ENCODE peak calls at places on chromosome 2, in ten cellular contexts. F, Y, B, T, I, C, P, J, G and U are unnamed samples.

GRCh38 chr2:130819915-130820861 is 16.5 kb upstream of the ARHGEF4 start:
- DNase-seq in J (peak), T (peak), I (peak), B (no peak), C (peak), P (no peak), G (no peak), Y (peak), F (no peak), U (peak)

GRCh38 chr2:109195193-109196045 is 66.4 kb downstream of the SH3RF3 start:
- DNase-seq in Y (peak), B (peak), I (peak), G (no peak), T (no peak), C (no peak), J (no peak), F (no peak), P (no peak), U (no peak)

GRCh38 chr2:37586663-37587409 is 84.6 kb downstream of the CDC42EP3 start:
- DNase-seq in J (no peak), G (no peak), I (no peak), T (peak), P (no peak), B (no peak), Y (no peak), C (no peak), F (no peak), U (no peak)

GRCh38 chr2:227906991-227907390 is 35.6 kb downstream of the DAW1 start:
- DNase-seq in I (no peak), G (no peak), F (no peak), Y (no peak), T (no peak), P (peak), C (no peak), J (no peak), B (no peak), U (no peak)

GRCh38 chr2:200479617-200480292 is 30.1 kb downstream of the KCTD18 start:
- DNase-seq in P (peak), Y (peak), G (no peak), T (no peak), B (peak), C (peak), J (no peak), I (no peak), F (no peak), U (no peak)

GRCh38 chr2:95525294-95526035 is 40.9 kb upstream of the TRIM43B start:
- DNase-seq in P (peak), F (no peak), J (no peak), G (peak), I (peak), C (no peak), B (peak), Y (no peak), T (no peak), U (peak)

GRCh38 chr2:82320296-82320695 is 2015.7 kb upstream of the LRRTM1 start:
- DNase-seq in F (no peak), J (no peak), B (no peak), C (no peak), G (no peak), Y (no peak), P (no peak), T (no peak), I (no peak), U (no peak)

GRCh38 chr2:233119806-233120205 is 59.7 kb downstream of the INPP5D start:
- DNase-seq in C (no peak), G (no peak), I (no peak), P (no peak), F (no peak), J (no peak), Y (no peak), B (no peak), T (no peak), U (no peak)

GRCh38 chr2:66561645-66562336 is 126.9 kb downstream of the MEIS1 start:
- DNase-seq in P (peak), I (no peak), Y (no peak), F (no peak), J (no peak), B (peak), G (no peak), C (no peak), T (peak), U (no peak)

GRCh38 chr2:44247924-44248323 is 27.4 kb upstream of the SLC3A1 start:
- DNase-seq in P (no peak), C (no peak), G (no peak), Y (no peak), B (no peak), I (no peak), F (no peak), J (no peak), T (peak), U (no peak)

GRCh38 chr2:95056461-95057459 is 31.3 kb downstream of the MAL start:
- DNase-seq in J (peak), T (no peak), G (peak), P (no peak), C (no peak), Y (no peak), F (no peak), I (no peak), B (no peak), U (peak)

GRCh38 chr2:65228249-65228750 is 669 bp downstream of the ACTR2 start:
- DNase-seq in F (no peak), J (no peak), G (no peak), C (peak), I (no peak), P (peak), Y (no peak), T (no peak), B (peak), U (no peak)

GRCh38 chr2:9800975-9801723 is 42.1 kb upstream of the TAF1B start:
- DNase-seq in T (peak), B (peak), J (no peak), G (no peak), I (peak), C (peak), P (peak), F (no peak), Y (no peak), U (no peak)

GRCh38 chr2:197889041-197889440 is 84.6 kb downstream of the PLCL1 start:
- DNase-seq in B (peak), I (no peak), C (peak), T (peak), J (no peak), G (no peak), Y (no peak), F (no peak), P (peak), U (no peak)

GRCh38 chr2:10083692-10084566 is 3.7 kb upstream of the CYS1 start:
- DNase-seq in B (no peak), C (no peak), G (no peak), T (no peak), Y (no peak), F (no peak), I (no peak), J (no peak), P (no peak), U (no peak)

GRCh38 chr2:74764429-74765272 is 69.3 kb upstream of the HK2 start:
- DNase-seq in G (no peak), C (no peak), T (no peak), B (no peak), Y (no peak), F (no peak), J (no peak), P (no peak), I (no peak), U (no peak)

GRCh38 chr2:100422320-100422719 is 4.9 kb upstream of the CHST10 start:
- DNase-seq in B (peak), Y (no peak), T (peak), G (no peak), P (peak), C (peak), F (no peak), I (no peak), J (no peak), U (peak)

GRCh38 chr2:237885931-237886701 is 26.7 kb downstream of the RAMP1 start:
- DNase-seq in T (peak), B (peak), G (no peak), I (peak), F (no peak), C (no peak), J (peak), Y (no peak), P (peak), U (no peak)

GRCh38 chr2:36561223-36561944 is 36.6 kb downstream of the FEZ2 start:
- DNase-seq in B (peak), T (no peak), C (peak), Y (peak), P (peak), J (no peak), F (no peak), G (no peak), I (no peak), U (no peak)

GRCh38 chr2:12514631-12515437 is 201.9 kb upstream of the TRIB2 start:
- DNase-seq in P (no peak), J (no peak), G (no peak), Y (no peak), I (no peak), C (peak), B (no peak), T (no peak), F (no peak), U (no peak)

GRCh38 chr2:241842620-241843211 is 16.0 kb downstream of the PDCD1 start:
- DNase-seq in F (no peak), T (peak), J (peak), Y (no peak), G (peak), C (no peak), I (no peak), P (no peak), B (no peak), U (peak)

GRCh38 chr2:240960309-240960962 is 38.0 kb upstream of the SNED1 start:
- DNase-seq in P (peak), B (peak), T (peak), J (peak), F (peak), G (peak), I (peak), Y (no peak), C (no peak), U (peak)

GRCh38 chr2:179272406-179273192 is 8.0 kb upstream of the SESTD1 start:
- DNase-seq in I (no peak), T (no peak), Y (no peak), G (no peak), B (peak), P (peak), F (no peak), J (no peak), C (peak), U (no peak)

GRCh38 chr2:217785544-217786045 is 217.2 kb downstream of the TNS1 start:
- DNase-seq in B (peak), P (peak), I (peak), G (peak), C (peak), J (peak), F (peak), T (peak), Y (peak), U (peak)

GRCh38 chr2:39227628-39228412 is 15.9 kb downstream of the CDKL4 start:
- DNase-seq in Y (peak), J (peak), G (peak), F (peak), B (peak), P (peak), I (peak), T (peak), C (peak), U (peak)

GRCh38 chr2:74384051-74384450 is 3.9 kb upstream of the DCTN1 start:
- DNase-seq in F (no peak), J (no peak), I (no peak), G (no peak), Y (no peak), T (no peak), P (no peak), C (no peak), B (peak), U (no peak)

GRCh38 chr2:190088917-190089316 is 26.4 kb upstream of the MSTN start:
- DNase-seq in J (no peak), G (peak), T (peak), F (no peak), P (peak), I (no peak), C (peak), B (peak), Y (peak), U (peak)

GRCh38 chr2:187959821-187960220 is 331.9 kb upstream of the GULP1 start:
- DNase-seq in F (no peak), T (no peak), C (peak), J (no peak), G (no peak), I (no peak), P (peak), B (peak), Y (no peak), U (no peak)

GRCh38 chr2:199463000-199463692 is 5.4 kb upstream of the SATB2 start:
- DNase-seq in F (peak), G (peak), J (no peak), P (peak), I (peak), T (peak), B (peak), Y (no peak), C (peak), U (peak)

GRCh38 chr2:177735318-177735803 is 337.2 kb downstream of the PDE11A start:
- DNase-seq in F (no peak), B (no peak), G (no peak), J (no peak), I (no peak), Y (no peak), P (no peak), T (no peak), C (no peak), U (no peak)

GRCh38 chr2:27920148-27920885 is 29.8 kb downstream of the BABAM2 start:
- DNase-seq in B (peak), P (peak), J (no peak), F (no peak), T (no peak), Y (peak), G (no peak), I (no peak), C (peak), U (no peak)

GRCh38 chr2:27077231-27077630 is 1.2 kb upstream of the EMILIN1 start:
- DNase-seq in P (no peak), B (no peak), T (no peak), Y (no peak), G (no peak), J (no peak), C (no peak), I (no peak), F (no peak), U (no peak)

GRCh38 chr2:163348843-163349395 is 386.9 kb downstream of the FIGN start:
- DNase-seq in P (peak), G (no peak), T (peak), B (peak), I (no peak), Y (no peak), F (no peak), J (no peak), C (peak), U (no peak)

GRCh38 chr2:45199973-45200372 is 190.7 kb upstream of the SIX2 start:
- DNase-seq in F (no peak), Y (no peak), P (peak), G (no peak), I (no peak), T (no peak), C (no peak), B (peak), J (no peak), U (no peak)

GRCh38 chr2:10835052-10835970 is 22.7 kb upstream of the PDIA6 start:
- DNase-seq in F (peak), G (peak), I (peak), B (no peak), P (peak), J (no peak), Y (no peak), T (peak), C (peak), U (peak)

GRCh38 chr2:101684313-101684712 is 13.2 kb upstream of the MAP4K4 start:
- DNase-seq in T (no peak), I (no peak), G (no peak), J (no peak), F (no peak), C (no peak), Y (no peak), P (no peak), B (no peak), U (no peak)

DNA sequence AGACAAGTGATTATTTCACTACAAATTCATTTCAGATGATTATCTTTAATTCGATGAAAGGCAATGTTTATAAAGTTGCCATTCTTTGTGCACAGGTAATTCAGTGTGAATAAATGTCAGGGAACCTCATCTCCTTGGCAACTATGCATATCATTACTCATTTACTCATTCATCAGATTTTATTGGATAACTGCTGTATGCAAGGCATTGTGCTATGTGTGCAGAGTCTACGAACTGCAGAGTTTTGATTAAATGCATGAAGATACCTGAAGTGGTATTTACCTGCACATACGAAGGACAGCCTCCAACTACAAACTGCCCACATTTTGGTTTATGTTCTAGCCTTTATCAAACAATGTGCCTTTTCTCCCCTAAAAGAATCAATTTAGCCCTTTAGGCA is 3.5 kb downstream of the RND3 start:
- DNase-seq in J (no peak), Y (no peak), I (no peak), T (no peak), F (no peak), P (no peak), B (peak), G (no peak), C (peak), U (no peak)
- TF ChIP-seq CTCF in J (no peak), Y (no peak), I (no peak), T (no peak), F (no peak), P (no peak), B (no peak), G (no peak), C (no peak), U (no peak)

DNA sequence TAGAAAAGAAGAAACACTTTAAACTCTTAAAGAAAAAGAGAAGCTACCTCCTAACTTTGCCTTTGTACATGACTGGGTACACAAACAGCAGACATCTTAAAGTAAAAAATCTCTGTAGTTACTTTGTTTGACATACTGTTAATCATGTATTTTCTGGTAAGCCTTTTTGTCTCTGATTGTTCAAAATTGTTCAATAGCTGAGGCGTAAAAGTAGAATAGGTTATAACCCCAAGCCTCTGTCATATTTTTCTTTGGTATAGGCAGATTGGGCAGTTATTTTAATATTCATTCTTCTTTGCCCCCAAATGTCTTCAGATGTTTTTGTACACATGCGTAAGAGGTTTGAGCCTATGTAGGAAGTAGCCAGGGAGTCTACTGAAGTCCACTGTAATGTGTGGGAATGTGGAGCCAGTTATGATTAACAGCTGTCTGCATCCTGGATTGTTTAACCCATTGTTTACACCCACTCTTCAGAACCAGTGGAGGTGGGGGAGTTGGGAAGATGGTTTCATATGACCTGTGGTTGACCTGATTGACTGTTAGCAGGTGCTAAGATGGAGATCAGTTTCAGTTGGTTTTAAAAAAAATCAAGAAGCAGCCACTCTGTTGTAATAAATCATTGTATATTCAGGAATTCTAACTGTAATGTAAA is 150.5 kb downstream of the TANC1 start:
- DNase-seq in Y (no peak), C (no peak), I (no peak), T (no peak), F (no peak), G (no peak), B (no peak), P (no peak), J (no peak), U (no peak)
- TF ChIP-seq CTCF in Y (no peak), C (no peak), I (peak), T (no peak), F (peak), G (no peak), B (no peak), P (no peak), J (no peak), U (no peak)

DNA sequence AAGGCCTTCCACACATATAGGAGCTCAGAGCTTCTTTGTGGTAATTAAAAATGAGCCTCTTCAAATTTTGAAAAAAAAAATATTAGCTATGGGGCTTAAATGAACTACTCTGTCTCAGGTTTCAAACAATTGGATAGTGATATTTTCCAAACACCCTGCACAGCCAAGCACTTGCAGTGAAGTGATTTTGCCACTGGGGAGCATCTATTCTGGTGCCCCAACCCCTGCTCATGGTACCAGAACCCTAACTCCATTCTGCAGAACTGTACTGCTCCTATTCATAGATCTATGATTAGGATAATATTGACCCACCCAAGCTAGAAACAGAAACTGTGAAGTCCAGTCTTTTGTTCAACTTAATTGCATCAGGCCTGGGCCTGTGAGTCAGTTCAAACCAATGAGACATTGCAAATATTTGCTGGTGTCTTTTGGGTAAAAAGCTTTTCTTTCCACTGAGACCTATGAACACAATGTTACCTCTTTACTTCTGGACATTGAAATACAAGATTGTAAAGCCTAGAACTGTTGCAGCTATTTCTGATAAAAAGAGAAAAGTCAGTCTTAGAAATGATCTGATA is 324.0 kb downstream of the GALNT13 start:
- DNase-seq in Y (no peak), B (peak), J (no peak), F (no peak), I (no peak), T (peak), P (peak), G (no peak), C (peak), U (no peak)
- TF ChIP-seq CTCF in Y (no peak), B (no peak), J (no peak), F (no peak), I (no peak), T (peak), P (no peak), G (no peak), C (no peak), U (no peak)

GRCh38 chr2:164839914-164840457 is 1.6 kb downstream of the COBLL1 start:
- DNase-seq in B (peak), G (no peak), I (no peak), P (peak), T (no peak), F (no peak), Y (peak), C (peak), J (peak), U (peak)

GRCh38 chr2:164842624-164842966 is 972 bp upstream of the COBLL1 start:
- DNase-seq in Y (no peak), G (no peak), B (no peak), P (no peak), T (no peak), C (no peak), J (no peak), I (no peak), F (no peak), U (no peak)

GRCh38 chr2:164841719-164842623 is at the start of gene COBLL1:
- DNase-seq in Y (peak), P (peak), T (peak), B (peak), I (peak), J (peak), F (peak), C (peak), G (peak), U (peak)

GRCh38 chr2:164840458-164840929 is 1.1 kb downstream of the COBLL1 start:
- DNase-seq in Y (no peak), B (no peak), G (peak), C (peak), I (peak), T (no peak), F (no peak), J (peak), P (no peak), U (peak)

GRCh38 chr2:164840930-164841718 is 499 bp downstream of the COBLL1 start:
- DNase-seq in B (peak), I (peak), T (peak), C (peak), F (peak), P (peak), Y (peak), J (peak), G (peak), U (peak)
- TF ChIP-seq CTCF in B (peak), I (peak), T (peak), C (no peak), F (no peak), P (no peak), Y (peak), J (no peak), G (no peak), U (no peak)

GRCh38 chr2:139791330-139791729 is 1011.1 kb upstream of the NXPH2 start:
- DNase-seq in P (no peak), I (no peak), T (no peak), Y (no peak), C (no peak), J (no peak), B (no peak), G (no peak), F (no peak), U (no peak)

DNA sequence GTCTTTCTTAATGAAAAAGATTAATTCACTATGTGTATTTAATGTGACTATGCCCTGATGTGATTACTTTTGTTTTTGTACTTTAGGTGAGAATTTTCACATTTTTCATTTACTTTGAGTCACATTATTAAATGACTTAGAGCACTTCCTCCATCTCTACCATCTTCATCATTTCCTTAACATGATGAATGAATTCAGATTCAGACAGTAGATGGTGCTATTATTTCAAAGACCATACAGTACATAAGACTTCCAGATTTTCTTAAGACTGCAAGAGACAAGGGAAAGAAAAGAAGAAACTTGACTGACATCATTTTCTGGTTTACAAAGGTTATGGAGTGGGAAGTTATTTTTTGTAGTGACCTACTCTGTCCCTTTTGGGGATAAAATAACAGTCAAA is 1010.6 kb upstream of the NXPH2 start:
- DNase-seq in B (peak), C (peak), I (no peak), F (no peak), J (no peak), Y (peak), T (no peak), P (peak), G (no peak), U (no peak)
- TF ChIP-seq CTCF in B (no peak), C (peak), I (peak), F (no peak), J (no peak), Y (peak), T (peak), P (peak), G (peak), U (no peak)